ENCODE peak calls at places on chromosomes 4 and X, in five cellular contexts. One of them, this sample, is unnamed.

GRCh38 chr4:26762650-26763049 is 98.0 kb upstream of the STIM2 start:
- DNase-seq in IMR-90: peak; percentile 54
- DNase-seq in GM06990: no peak
- DNase-seq in left lung: no peak
- DNase-seq in foreskin fibroblast: peak; percentile 39
- DNase-seq in this sample: no peak

GRCh38 chr4:118889313-118889694 is 650 bp downstream of the SYNPO2 start:
- DNase-seq in IMR-90: no peak
- DNase-seq in foreskin fibroblast: peak; percentile 21
- DNase-seq in left lung: no peak
- DNase-seq in GM06990: no peak
- DNase-seq in this sample: no peak

GRCh38 chr4:76589402-76589801 is 154.4 kb downstream of the SHROOM3 start:
- DNase-seq in GM06990: no peak
- DNase-seq in foreskin fibroblast: peak; percentile 65
- DNase-seq in IMR-90: peak; percentile 57
- DNase-seq in left lung: no peak
- DNase-seq in this sample: no peak

GRCh38 chr4:172514801-172515200 is 653.8 kb upstream of the GALNT7 start:
- DNase-seq in foreskin fibroblast: no peak
- DNase-seq in left lung: no peak
- DNase-seq in IMR-90: no peak
- DNase-seq in GM06990: no peak
- DNase-seq in this sample: no peak

GRCh38 chr4:84917087-84917821 is 49.2 kb downstream of the WDFY3 start:
- DNase-seq in foreskin fibroblast: no peak
- DNase-seq in IMR-90: peak; percentile 8
- DNase-seq in left lung: no peak
- DNase-seq in GM06990: no peak
- DNase-seq in this sample: no peak

GRCh38 chrX:10597871-10598270 is 22.5 kb downstream of the MID1 start:
- DNase-seq in left lung: no peak
- DNase-seq in foreskin fibroblast: peak; percentile 69
- DNase-seq in IMR-90: peak; percentile 32
- DNase-seq in GM06990: no peak
- DNase-seq in this sample: peak; percentile 18

GRCh38 chr4:105596676-105597075 is 44.3 kb downstream of the ARHGEF38 start:
- DNase-seq in GM06990: no peak
- DNase-seq in foreskin fibroblast: no peak
- DNase-seq in IMR-90: no peak
- DNase-seq in left lung: no peak
- DNase-seq in this sample: no peak

GRCh38 chr4:167105857-167106256 is 128.4 kb downstream of the SPOCK3 start:
- DNase-seq in GM06990: no peak
- DNase-seq in foreskin fibroblast: no peak
- DNase-seq in left lung: no peak
- DNase-seq in IMR-90: no peak
- DNase-seq in this sample: no peak

GRCh38 chr4:25842229-25842840 is 20.5 kb downstream of the SEL1L3 start:
- DNase-seq in foreskin fibroblast: no peak
- DNase-seq in left lung: no peak
- DNase-seq in GM06990: peak; percentile 56
- DNase-seq in IMR-90: no peak
- DNase-seq in this sample: peak; percentile 34

GRCh38 chrX:17689971-17690409 is 47.3 kb upstream of the SCML1 start:
- DNase-seq in left lung: no peak
- DNase-seq in GM06990: no peak
- DNase-seq in IMR-90: peak; percentile 72
- DNase-seq in foreskin fibroblast: peak; percentile 82
- DNase-seq in this sample: peak; percentile 49

GRCh38 chr4:22363071-22363470 is 152.8 kb downstream of the ADGRA3 start:
- DNase-seq in IMR-90: peak; percentile 34
- DNase-seq in GM06990: no peak
- DNase-seq in left lung: no peak
- DNase-seq in foreskin fibroblast: no peak
- DNase-seq in this sample: no peak

GRCh38 chr4:22356996-22357596 is 158.8 kb downstream of the ADGRA3 start:
- DNase-seq in left lung: no peak
- DNase-seq in foreskin fibroblast: peak; percentile 41
- DNase-seq in GM06990: no peak
- DNase-seq in IMR-90: peak; percentile 32
- DNase-seq in this sample: peak; percentile 49
- TF ChIP-seq CTCF in left lung: no peak
- TF ChIP-seq CTCF in foreskin fibroblast: peak; percentile 37
- TF ChIP-seq CTCF in GM06990: no peak
- TF ChIP-seq CTCF in IMR-90: peak; percentile 49
- TF ChIP-seq CTCF in this sample: peak; percentile 34

DNA sequence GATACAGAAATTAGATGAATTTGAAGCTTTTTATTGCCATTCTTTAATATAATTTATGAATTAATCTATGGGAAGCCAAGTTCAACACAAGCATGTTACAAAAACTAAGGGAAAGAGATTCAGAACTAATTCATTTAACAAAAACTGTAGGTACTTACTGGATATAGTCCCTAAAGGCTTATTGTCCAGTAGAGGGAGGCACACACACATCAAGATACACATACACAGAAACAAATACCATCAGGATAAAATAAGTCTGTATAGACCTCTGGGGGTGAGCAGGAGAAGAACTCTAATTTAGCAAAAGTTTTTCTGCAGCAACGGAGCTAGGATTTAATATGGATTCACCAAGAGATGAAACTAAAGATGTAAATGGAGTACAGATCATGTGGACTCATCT is 83.0 kb upstream of the IL13RA1 start:
- DNase-seq in foreskin fibroblast: peak; percentile 57
- DNase-seq in IMR-90: peak; percentile 68
- DNase-seq in GM06990: no peak
- DNase-seq in left lung: no peak
- DNase-seq in this sample: peak; percentile 2
- TF ChIP-seq CTCF in foreskin fibroblast: no peak
- TF ChIP-seq CTCF in IMR-90: peak; percentile 63
- TF ChIP-seq CTCF in GM06990: peak; percentile 25
- TF ChIP-seq CTCF in left lung: no peak
- TF ChIP-seq CTCF in this sample: no peak

DNA sequence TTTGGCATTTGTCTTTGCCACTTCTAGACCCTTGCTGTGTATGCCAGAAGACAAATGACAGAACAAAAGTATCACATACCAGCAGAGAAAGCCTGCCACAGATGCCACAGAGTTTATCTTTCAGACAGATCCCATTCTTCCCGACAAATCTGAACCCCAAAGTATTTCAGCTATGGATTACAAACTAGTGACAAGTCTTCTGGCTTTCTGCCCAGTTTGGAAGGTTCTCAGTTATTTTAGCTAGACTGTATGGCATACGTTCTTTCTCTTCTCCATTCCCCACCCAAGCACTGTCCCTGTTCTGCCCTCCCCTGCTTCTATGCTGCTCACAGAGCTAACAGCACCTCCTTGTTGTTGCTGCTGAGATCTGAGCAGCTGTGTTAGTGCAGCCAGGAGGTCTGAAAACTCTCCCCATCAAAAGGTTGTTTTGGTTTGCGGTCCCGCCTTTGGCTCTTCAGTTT is 236.7 kb downstream of the FRAS1 start:
- DNase-seq in foreskin fibroblast: peak; percentile 95
- DNase-seq in left lung: no peak
- DNase-seq in GM06990: no peak
- DNase-seq in IMR-90: peak; percentile 74
- DNase-seq in this sample: no peak
- TF ChIP-seq CTCF in foreskin fibroblast: peak; percentile 15
- TF ChIP-seq CTCF in left lung: no peak
- TF ChIP-seq CTCF in GM06990: no peak
- TF ChIP-seq CTCF in IMR-90: no peak
- TF ChIP-seq CTCF in this sample: no peak

GRCh38 chrX:45778621-45779020 is 577.9 kb upstream of the DIPK2B start:
- DNase-seq in IMR-90: no peak
- DNase-seq in left lung: no peak
- DNase-seq in GM06990: no peak
- DNase-seq in foreskin fibroblast: peak; percentile 33
- DNase-seq in this sample: no peak

GRCh38 chrX:45783002-45783401 is 582.3 kb upstream of the DIPK2B start:
- DNase-seq in GM06990: no peak
- DNase-seq in IMR-90: no peak
- DNase-seq in foreskin fibroblast: no peak
- DNase-seq in left lung: no peak
- DNase-seq in this sample: no peak

GRCh38 chrX:45784590-45784989 is 583.9 kb upstream of the DIPK2B start:
- DNase-seq in IMR-90: no peak
- DNase-seq in left lung: no peak
- DNase-seq in foreskin fibroblast: no peak
- DNase-seq in GM06990: no peak
- DNase-seq in this sample: no peak

GRCh38 chrX:45781901-45782553 is 581.4 kb upstream of the DIPK2B start:
- DNase-seq in foreskin fibroblast: peak; percentile 86
- DNase-seq in GM06990: no peak
- DNase-seq in left lung: no peak
- DNase-seq in IMR-90: peak; percentile 84
- DNase-seq in this sample: no peak
- TF ChIP-seq CTCF in foreskin fibroblast: peak; percentile 24
- TF ChIP-seq CTCF in GM06990: no peak
- TF ChIP-seq CTCF in left lung: no peak
- TF ChIP-seq CTCF in IMR-90: peak; percentile 40
- TF ChIP-seq CTCF in this sample: no peak

GRCh38 chr4:162852642-162853041 is 314.0 kb downstream of the NAF1 start:
- DNase-seq in foreskin fibroblast: no peak
- DNase-seq in IMR-90: no peak
- DNase-seq in left lung: no peak
- DNase-seq in GM06990: no peak
- DNase-seq in this sample: no peak
- TF ChIP-seq CTCF in foreskin fibroblast: no peak
- TF ChIP-seq CTCF in IMR-90: no peak
- TF ChIP-seq CTCF in left lung: no peak
- TF ChIP-seq CTCF in GM06990: no peak
- TF ChIP-seq CTCF in this sample: no peak

This sample was measured in GM12865.